ENCODE peak calls at places on chromosome 3, in five cellular contexts. One of them, this sample, is unnamed.

GRCh38 chr3:72679540-72680198 is 168.6 kb downstream of the SHQ1 start:
- DNase-seq in GM23248: peak; percentile 74
- DNase-seq in gastrocnemius medialis: no peak
- DNase-seq in psoas muscle: no peak
- DNase-seq in adrenal gland: no peak
- DNase-seq in this sample: peak; percentile 76

GRCh38 chr3:57673158-57673557 is 19.7 kb downstream of the DENND6A start:
- DNase-seq in GM23248: no peak
- DNase-seq in adrenal gland: no peak
- DNase-seq in psoas muscle: no peak
- DNase-seq in gastrocnemius medialis: no peak
- DNase-seq in this sample: no peak

GRCh38 chr3:78604328-78604727 is 1163.5 kb downstream of the ROBO1 start:
- DNase-seq in gastrocnemius medialis: no peak
- DNase-seq in GM23248: peak; percentile 77
- DNase-seq in adrenal gland: no peak
- DNase-seq in psoas muscle: no peak
- DNase-seq in this sample: no peak

GRCh38 chr3:128618398-128618726 is 32.3 kb downstream of the RPN1 start:
- DNase-seq in GM23248: peak; percentile 31
- DNase-seq in adrenal gland: no peak
- DNase-seq in psoas muscle: no peak
- DNase-seq in gastrocnemius medialis: no peak
- DNase-seq in this sample: no peak

GRCh38 chr3:127049390-127049789 is 66.5 kb downstream of the PLXNA1 start:
- DNase-seq in psoas muscle: peak; percentile 36
- DNase-seq in GM23248: no peak
- DNase-seq in gastrocnemius medialis: no peak
- DNase-seq in adrenal gland: no peak
- DNase-seq in this sample: no peak

GRCh38 chr3:16338124-16338523 is 73.1 kb downstream of the OXNAD1 start:
- DNase-seq in psoas muscle: no peak
- DNase-seq in gastrocnemius medialis: no peak
- DNase-seq in adrenal gland: no peak
- DNase-seq in GM23248: no peak
- DNase-seq in this sample: no peak

GRCh38 chr3:125011941-125012340 is 43.9 kb downstream of the HEG1 start:
- DNase-seq in adrenal gland: no peak
- DNase-seq in gastrocnemius medialis: no peak
- DNase-seq in GM23248: no peak
- DNase-seq in psoas muscle: no peak
- DNase-seq in this sample: no peak

GRCh38 chr3:188453431-188454384 is 299.8 kb downstream of the LPP start:
- DNase-seq in gastrocnemius medialis: no peak
- DNase-seq in GM23248: no peak
- DNase-seq in psoas muscle: no peak
- DNase-seq in adrenal gland: no peak
- DNase-seq in this sample: no peak

GRCh38 chr3:102235679-102236078 is 199.1 kb upstream of the ZPLD1 start:
- DNase-seq in GM23248: no peak
- DNase-seq in psoas muscle: no peak
- DNase-seq in gastrocnemius medialis: no peak
- DNase-seq in adrenal gland: no peak
- DNase-seq in this sample: peak; percentile 46

GRCh38 chr3:104392327-104392726 is 974.4 kb upstream of the ALCAM start:
- DNase-seq in gastrocnemius medialis: no peak
- DNase-seq in GM23248: peak; percentile 3
- DNase-seq in psoas muscle: no peak
- DNase-seq in adrenal gland: no peak
- DNase-seq in this sample: no peak

GRCh38 chr3:87810427-87810826 is 248.4 kb downstream of the CGGBP1 start:
- DNase-seq in gastrocnemius medialis: no peak
- DNase-seq in adrenal gland: no peak
- DNase-seq in GM23248: peak; percentile 54
- DNase-seq in psoas muscle: no peak
- DNase-seq in this sample: no peak

GRCh38 chr3:34793066-34793465 is 846.3 kb upstream of the ARPP21 start:
- DNase-seq in adrenal gland: no peak
- DNase-seq in psoas muscle: no peak
- DNase-seq in GM23248: no peak
- DNase-seq in gastrocnemius medialis: no peak
- DNase-seq in this sample: no peak

GRCh38 chr3:186598108-186598784 is 14.6 kb upstream of the AHSG start:
- DNase-seq in GM23248: peak; percentile 77
- DNase-seq in adrenal gland: no peak
- DNase-seq in gastrocnemius medialis: no peak
- DNase-seq in psoas muscle: no peak
- DNase-seq in this sample: peak; percentile 14

GRCh38 chr3:57743511-57743910 is 12.6 kb upstream of the SLMAP start:
- DNase-seq in gastrocnemius medialis: no peak
- DNase-seq in adrenal gland: no peak
- DNase-seq in psoas muscle: no peak
- DNase-seq in GM23248: peak; percentile 31
- DNase-seq in this sample: no peak

GRCh38 chr3:4752201-4753072 is 226.8 kb upstream of the BHLHE40 start:
- DNase-seq in psoas muscle: no peak
- DNase-seq in adrenal gland: no peak
- DNase-seq in gastrocnemius medialis: no peak
- DNase-seq in GM23248: peak; percentile 21
- DNase-seq in this sample: no peak

GRCh38 chr3:197019535-197019934 is 10.1 kb downstream of the MELTF start:
- DNase-seq in gastrocnemius medialis: no peak
- DNase-seq in adrenal gland: no peak
- DNase-seq in GM23248: no peak
- DNase-seq in psoas muscle: no peak
- DNase-seq in this sample: no peak

GRCh38 chr3:69741057-69741830 is 2.0 kb downstream of the MITF start:
- DNase-seq in psoas muscle: no peak
- DNase-seq in gastrocnemius medialis: no peak
- DNase-seq in adrenal gland: no peak
- DNase-seq in GM23248: no peak
- DNase-seq in this sample: no peak
- H3K4me1 ChIP-seq in psoas muscle: peaks cover 54% of the 10 kb centered on the region
- H3K4me1 ChIP-seq in gastrocnemius medialis: peaks cover 70% of the 10 kb centered on the region
- H3K4me1 ChIP-seq in adrenal gland: peaks cover 40% of the 10 kb centered on the region
- H3K4me1 ChIP-seq in GM23248: no peaks in the 10 kb centered on the region
- H3K4me1 ChIP-seq in this sample: peaks cover 15% of the 10 kb centered on the region

DNA sequence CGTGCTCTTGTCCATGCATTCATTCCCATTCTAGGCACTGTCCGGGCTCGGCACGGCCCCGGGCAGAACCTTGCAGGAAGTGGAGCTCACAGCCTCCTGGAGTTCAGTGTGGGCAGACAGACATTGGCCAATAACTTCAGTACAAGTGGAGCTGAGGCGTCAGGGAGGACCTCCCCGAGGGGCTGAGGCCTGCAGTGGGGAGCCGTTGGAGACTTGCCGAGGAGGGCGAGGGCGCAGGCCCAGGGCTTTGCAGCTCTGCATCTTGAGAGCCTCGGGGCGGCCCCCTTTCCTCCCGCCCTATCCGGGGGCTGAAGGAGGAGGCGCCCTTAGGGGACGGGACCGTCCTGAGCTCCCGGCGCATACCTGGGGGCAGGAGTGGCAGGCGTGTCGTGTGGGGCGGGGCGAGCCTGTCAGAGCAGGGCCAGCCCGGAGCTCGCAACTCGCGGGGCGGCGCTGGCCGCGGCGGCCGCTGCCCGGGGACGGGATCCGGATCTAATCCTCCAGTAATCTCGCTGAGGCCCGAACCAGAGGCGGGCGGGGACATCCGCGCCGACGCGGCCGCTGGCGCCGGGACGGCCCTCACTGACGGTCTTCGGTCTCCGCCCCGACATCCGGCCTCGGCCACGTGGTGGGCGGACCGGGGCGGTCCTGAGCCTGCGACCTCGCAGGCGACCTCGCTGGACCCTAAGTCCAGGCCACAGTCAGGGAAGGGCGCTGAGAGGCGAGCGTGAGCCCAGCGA is at the start of gene ACY1:
- DNase-seq in gastrocnemius medialis: peak; percentile 69
- DNase-seq in GM23248: peak; percentile 93
- DNase-seq in psoas muscle: peak; percentile 95
- DNase-seq in adrenal gland: peak; percentile 87
- DNase-seq in this sample: peak; percentile 76
- H3K27ac ChIP-seq in gastrocnemius medialis: peak within 1 kb of the TSS; percentile 98
- H3K27ac ChIP-seq in GM23248: peak within 1 kb of the TSS; percentile 93
- H3K27ac ChIP-seq in psoas muscle: peak within 1 kb of the TSS; percentile 96
- H3K27ac ChIP-seq in adrenal gland: peak within 1 kb of the TSS; percentile 98
- H3K27ac ChIP-seq in this sample: peak within 1 kb of the TSS; percentile 83

DNA sequence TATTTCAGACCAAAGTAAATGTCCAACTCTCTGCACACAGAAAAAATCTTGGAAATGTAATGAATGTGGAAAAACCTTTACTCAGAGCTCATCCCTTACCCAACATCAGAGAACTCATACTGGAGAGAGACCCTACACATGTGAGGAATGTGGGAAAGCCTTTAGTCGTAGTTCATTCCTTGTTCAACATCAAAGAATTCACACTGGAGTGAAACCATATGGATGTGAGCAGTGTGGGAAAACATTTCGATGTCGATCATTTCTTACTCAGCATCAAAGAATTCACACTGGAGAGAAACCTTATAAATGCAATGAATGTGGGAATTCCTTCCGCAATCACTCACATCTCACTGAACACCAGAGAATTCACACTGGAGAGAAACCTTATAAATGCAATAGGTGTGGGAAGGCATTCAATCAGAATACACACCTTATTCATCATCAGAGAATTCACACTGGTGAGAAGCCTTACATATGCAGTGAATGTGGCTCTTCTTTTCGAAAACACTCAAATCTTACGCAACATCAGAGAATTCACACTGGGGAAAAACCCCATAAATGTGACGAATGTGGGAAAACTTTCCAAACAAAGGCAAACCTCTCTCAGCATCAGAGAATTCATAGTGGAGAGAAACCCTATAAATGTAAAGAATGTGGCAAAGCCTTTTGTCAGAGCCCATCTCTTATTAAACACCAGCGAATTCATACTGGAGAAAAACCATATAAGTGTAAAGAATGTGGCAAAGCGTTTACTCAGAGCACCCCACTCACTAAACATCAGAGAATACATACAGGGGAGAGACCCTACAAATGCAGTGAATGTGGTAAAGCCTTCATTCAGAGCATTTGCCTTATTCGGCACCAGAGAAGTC is 8.0 kb upstream of the ZNF501 start:
- DNase-seq in gastrocnemius medialis: no peak
- DNase-seq in GM23248: peak; percentile 26
- DNase-seq in psoas muscle: no peak
- DNase-seq in adrenal gland: no peak
- DNase-seq in this sample: no peak
- H3K9me3 ChIP-seq in gastrocnemius medialis: peaks cover 16% of the 10 kb centered on the region
- H3K9me3 ChIP-seq in GM23248: peaks cover 26% of the 10 kb centered on the region
- H3K9me3 ChIP-seq in psoas muscle: peaks cover 98% of the 10 kb centered on the region
- H3K9me3 ChIP-seq in adrenal gland: peaks cover 34% of the 10 kb centered on the region
- H3K9me3 ChIP-seq in this sample: peaks cover 25% of the 10 kb centered on the region

GRCh38 chr3:14352002-14352627 is 50.3 kb upstream of the SLC6A6 start:
- DNase-seq in gastrocnemius medialis: no peak
- DNase-seq in adrenal gland: no peak
- DNase-seq in psoas muscle: no peak
- DNase-seq in GM23248: peak; percentile 25
- DNase-seq in this sample: no peak

GRCh38 chr3:14357463-14357862 is 44.9 kb upstream of the SLC6A6 start:
- DNase-seq in psoas muscle: no peak
- DNase-seq in gastrocnemius medialis: no peak
- DNase-seq in adrenal gland: no peak
- DNase-seq in GM23248: no peak
- DNase-seq in this sample: peak; percentile 73

GRCh38 chr3:14358426-14359211 is 43.8 kb upstream of the SLC6A6 start:
- DNase-seq in psoas muscle: no peak
- DNase-seq in GM23248: peak; percentile 58
- DNase-seq in adrenal gland: no peak
- DNase-seq in gastrocnemius medialis: no peak
- DNase-seq in this sample: peak; percentile 92

GRCh38 chr3:14351617-14352001 is 50.8 kb upstream of the SLC6A6 start:
- DNase-seq in GM23248: no peak
- DNase-seq in adrenal gland: no peak
- DNase-seq in psoas muscle: no peak
- DNase-seq in gastrocnemius medialis: no peak
- DNase-seq in this sample: no peak

DNA sequence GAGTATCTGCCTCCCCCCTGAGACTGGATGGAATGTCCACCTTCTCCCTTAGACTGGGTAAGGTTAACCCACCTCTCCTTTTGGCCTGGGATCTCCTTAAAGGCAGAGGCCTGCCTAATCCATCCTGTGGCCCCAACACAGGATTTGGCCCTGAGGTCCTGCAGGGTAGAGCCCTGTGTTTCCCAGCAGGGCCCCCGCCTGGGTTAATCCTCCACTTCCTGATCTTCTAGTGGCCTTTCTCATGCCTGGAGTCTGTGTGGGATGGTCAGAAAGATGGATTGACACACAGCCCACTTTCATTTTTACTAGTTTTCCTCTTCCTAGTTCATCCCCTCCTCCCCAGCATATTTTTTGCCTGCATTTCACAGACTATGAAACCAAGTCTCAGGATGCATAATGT is 48.9 kb upstream of the SLC6A6 start:
- DNase-seq in adrenal gland: no peak
- DNase-seq in psoas muscle: no peak
- DNase-seq in GM23248: no peak
- DNase-seq in gastrocnemius medialis: no peak
- DNase-seq in this sample: no peak
- H3K4me1 ChIP-seq in adrenal gland: no peaks in the 10 kb centered on the region
- H3K4me1 ChIP-seq in psoas muscle: no peaks in the 10 kb centered on the region
- H3K4me1 ChIP-seq in GM23248: no peaks in the 10 kb centered on the region
- H3K4me1 ChIP-seq in gastrocnemius medialis: no peaks in the 10 kb centered on the region
- H3K4me1 ChIP-seq in this sample: peaks cover 32% of the 10 kb centered on the region

DNA sequence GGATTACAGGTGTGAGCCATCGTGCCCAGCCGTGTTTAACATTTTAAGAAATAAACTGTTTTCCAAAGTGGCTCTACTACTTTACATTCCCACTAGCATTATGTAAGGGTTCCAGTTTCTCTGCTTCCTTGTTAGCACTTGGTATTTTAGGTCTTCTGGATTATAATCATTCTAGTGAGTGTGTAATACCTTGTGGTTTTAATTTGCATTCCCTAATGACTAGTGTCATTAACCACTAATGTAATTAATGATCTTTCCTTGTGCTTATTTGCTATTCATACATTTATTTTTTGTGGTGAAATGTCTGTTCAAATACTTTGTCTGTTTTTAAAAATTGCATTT is 30.7 kb downstream of the ARIH2 start:
- DNase-seq in adrenal gland: no peak
- DNase-seq in gastrocnemius medialis: no peak
- DNase-seq in psoas muscle: no peak
- DNase-seq in GM23248: no peak
- DNase-seq in this sample: no peak
- H3K27ac ChIP-seq in adrenal gland: no peak overlapping the region
- H3K27ac ChIP-seq in gastrocnemius medialis: peak overlapping the region; percentile 74
- H3K27ac ChIP-seq in psoas muscle: peak overlapping the region; percentile 67
- H3K27ac ChIP-seq in GM23248: no peak overlapping the region
- H3K27ac ChIP-seq in this sample: no peak overlapping the region

DNA sequence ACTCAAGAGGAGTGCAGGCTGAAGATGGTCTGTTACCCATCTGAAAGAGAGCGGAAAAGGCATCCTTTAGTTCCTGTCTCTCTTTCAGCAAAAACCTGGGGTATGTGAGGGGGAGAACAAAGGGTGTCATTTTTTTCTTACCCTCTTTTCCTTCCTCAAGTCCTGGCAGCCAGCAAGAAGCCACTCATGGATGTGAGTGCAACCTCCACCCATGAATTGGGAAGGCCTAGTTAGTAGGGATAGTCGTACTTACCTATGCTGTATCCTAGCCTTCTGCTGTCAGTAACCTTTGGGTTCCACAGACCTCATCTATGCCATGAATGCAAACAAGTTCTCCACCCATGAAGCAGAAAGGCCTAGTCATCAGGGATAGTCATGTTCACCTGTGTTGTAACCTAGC is 472.8 kb downstream of the ZIC1 start:
- DNase-seq in adrenal gland: no peak
- DNase-seq in GM23248: peak; percentile 4
- DNase-seq in psoas muscle: no peak
- DNase-seq in gastrocnemius medialis: no peak
- DNase-seq in this sample: no peak
- H3K9me3 ChIP-seq in adrenal gland: no peaks in the 10 kb centered on the region
- H3K9me3 ChIP-seq in GM23248: peaks cover 5% of the 10 kb centered on the region
- H3K9me3 ChIP-seq in psoas muscle: no peaks in the 10 kb centered on the region
- H3K9me3 ChIP-seq in gastrocnemius medialis: no peaks in the 10 kb centered on the region
- H3K9me3 ChIP-seq in this sample: peaks cover 4% of the 10 kb centered on the region

This sample was measured in SJSA1.